ENCODE peak calls at places on chromosomes 4 and X, in six cellular contexts. K is mesenchymal stem cell, I is IMR-90, T is H9, J is neuronal stem cell, F is trophoblast cell. E is an unnamed sample.

GRCh38 chr4:18067031-18067430 is 45.5 kb upstream of the LCORL start:
- DNase-seq in K (no peak), I (no peak), J (no peak), F (no peak), T (no peak), E (no peak)

GRCh38 chrX:153707406-153707805 is 16.8 kb downstream of the BCAP31 start:
- DNase-seq in T (no peak), F (no peak), I (no peak), K (no peak), J (no peak), E (no peak)

GRCh38 chr4:8215001-8215427 is 15.9 kb downstream of the SH3TC1 start:
- DNase-seq in J (no peak), F (peak), K (peak), T (no peak), I (peak), E (no peak)

GRCh38 chr4:136319789-136320470 is 1212.4 kb downstream of the PCDH18 start:
- DNase-seq in F (peak), J (no peak), K (no peak), I (peak), T (no peak), E (no peak)

GRCh38 chr4:36316544-36317082 is 35.2 kb downstream of the DTHD1 start:
- DNase-seq in J (no peak), I (peak), T (no peak), K (no peak), F (peak), E (no peak)

GRCh38 chr4:87565746-87566145 is 36.6 kb upstream of the SPARCL1 start:
- DNase-seq in I (no peak), T (no peak), F (no peak), J (no peak), K (no peak), E (no peak)

GRCh38 chr4:169062861-169063197 is 52.8 kb upstream of the CBR4 start:
- DNase-seq in I (peak), K (no peak), F (no peak), J (no peak), T (no peak), E (no peak)

GRCh38 chr4:61984260-61984909 is 784.3 kb downstream of the ADGRL3 start:
- DNase-seq in I (no peak), F (no peak), K (no peak), T (peak), J (no peak), E (no peak)

GRCh38 chr4:136183513-136183912 is 1348.8 kb downstream of the PCDH18 start:
- DNase-seq in T (peak), K (no peak), J (no peak), I (no peak), F (no peak), E (peak)

GRCh38 chr4:188854451-188854850 is 715.2 kb downstream of the TRIML1 start:
- DNase-seq in T (no peak), I (peak), J (no peak), F (no peak), K (no peak), E (no peak)

GRCh38 chrX:44544036-44544435 is 1.4 kb upstream of the FUNDC1 start:
- DNase-seq in J (no peak), I (no peak), F (no peak), K (no peak), T (no peak), E (no peak)

GRCh38 chr4:105895609-105896460 is 564 bp downstream of the NPNT start:
- DNase-seq in T (peak), I (no peak), K (peak), J (peak), F (peak), E (no peak)

GRCh38 chr4:12120968-12121367 is 692.3 kb upstream of the HS3ST1 start:
- DNase-seq in I (no peak), F (no peak), J (no peak), K (no peak), T (no peak), E (no peak)

GRCh38 chrX:151779258-151779657 is 44.7 kb downstream of the CNGA2 start:
- DNase-seq in T (no peak), F (no peak), I (no peak), K (no peak), J (no peak), E (no peak)

GRCh38 chr4:130183096-130183495 is 1087.1 kb downstream of the C4orf33 start:
- DNase-seq in J (no peak), T (no peak), K (no peak), I (no peak), F (no peak), E (no peak)

GRCh38 chr4:152118819-152119553 is 358.2 kb upstream of the GATB start:
- DNase-seq in J (no peak), T (no peak), F (no peak), K (no peak), I (no peak), E (no peak)

GRCh38 chrX:10534611-10535010 is 85.8 kb downstream of the MID1 start:
- DNase-seq in I (no peak), T (no peak), F (peak), J (no peak), K (no peak), E (no peak)

GRCh38 chrX:109709129-109709631 is 23.9 kb downstream of the ACSL4 start:
- DNase-seq in T (no peak), J (no peak), F (peak), I (peak), K (peak), E (no peak)

GRCh38 chrX:110044531-110045249 is 41.8 kb downstream of the TMEM164 start:
- DNase-seq in J (no peak), F (no peak), I (no peak), K (no peak), T (no peak), E (no peak)

GRCh38 chr4:9964884-9965283 is 56.4 kb downstream of the SLC2A9 start:
- DNase-seq in I (no peak), T (no peak), F (no peak), J (no peak), K (no peak), E (no peak)

GRCh38 chrX:31178769-31179125 is 106.9 kb upstream of the FTHL17 start:
- DNase-seq in F (no peak), J (no peak), I (no peak), K (peak), T (no peak), E (no peak)

GRCh38 chr4:173288296-173288695 is 45.9 kb downstream of the HMGB2 start:
- DNase-seq in I (peak), J (peak), K (peak), T (peak), F (peak), E (peak)

GRCh38 chr4:10606483-10607155 is 77.9 kb downstream of the CLNK start:
- DNase-seq in F (peak), I (peak), J (no peak), K (peak), T (no peak), E (no peak)

GRCh38 chr4:137203601-137204000 is 328.7 kb downstream of the PCDH18 start:
- DNase-seq in J (no peak), K (no peak), T (no peak), F (no peak), I (peak), E (no peak)

GRCh38 chrX:39827959-39828358 is 269.8 kb downstream of the BCOR start:
- DNase-seq in F (no peak), K (no peak), J (no peak), T (no peak), I (no peak), E (no peak)

GRCh38 chr4:10354746-10355145 is 102.5 kb downstream of the ZNF518B start:
- DNase-seq in I (no peak), T (no peak), F (peak), K (no peak), J (no peak), E (no peak)

GRCh38 chrX:76555816-76556215 is 128.3 kb downstream of the MAGEE1 start:
- DNase-seq in I (peak), F (peak), J (peak), K (no peak), T (peak), E (peak)

GRCh38 chr4:56158483-56158882 is 209.7 kb downstream of the CEP135 start:
- DNase-seq in K (no peak), J (no peak), F (peak), I (no peak), T (no peak), E (no peak)

GRCh38 chrX:146435472-146435871 is 374.1 kb upstream of the CXorf51B start:
- DNase-seq in J (no peak), T (no peak), I (no peak), K (no peak), F (no peak), E (no peak)

GRCh38 chrX:73850124-73851013 is 287.4 kb downstream of the CHIC1 start:
- DNase-seq in J (no peak), F (peak), T (no peak), I (peak), K (no peak), E (no peak)

GRCh38 chrX:54430519-54430918 is 9.7 kb upstream of the TSR2 start:
- DNase-seq in J (no peak), K (no peak), I (no peak), F (no peak), T (no peak), E (no peak)
- H3K14ac ChIP-seq in J (no peak), K (no peak), I (no peak), F (no peak), T (no peak), E (no peak)

GRCh38 chr4:51845055-51845426 is 2.1 kb downstream of the DCUN1D4 start:
- DNase-seq in K (no peak), F (no peak), I (no peak), T (no peak), J (no peak), E (no peak)
- H3K18ac ChIP-seq in K (peak), F (no peak), I (no peak), T (no peak), J (peak), E (peak)

GRCh38 chr4:38099908-38100407 is 139.8 kb downstream of the PTTG2 start:
- DNase-seq in T (no peak), K (peak), F (peak), J (no peak), I (peak), E (no peak)

GRCh38 chr4:38100474-38101255 is 140.5 kb downstream of the PTTG2 start:
- DNase-seq in T (no peak), F (peak), J (no peak), K (no peak), I (no peak), E (no peak)

GRCh38 chr4:38099020-38099600 is 138.9 kb downstream of the PTTG2 start:
- DNase-seq in T (no peak), F (peak), K (no peak), J (no peak), I (no peak), E (no peak)

GRCh38 chr4:38095691-38096090 is 135.5 kb downstream of the PTTG2 start:
- DNase-seq in T (no peak), J (no peak), F (peak), K (no peak), I (no peak), E (no peak)

GRCh38 chr4:38097818-38098217 is 137.6 kb downstream of the PTTG2 start:
- DNase-seq in I (no peak), F (no peak), J (no peak), K (no peak), T (no peak), E (no peak)
- H3K14ac ChIP-seq in I (peak), F (no peak), J (no peak), K (no peak), T (no peak), E (no peak)

GRCh38 chr4:6137747-6138135 is 62.6 kb downstream of the JAKMIP1 start:
- DNase-seq in K (no peak), J (no peak), T (no peak), I (no peak), F (no peak), E (no peak)
- H3K18ac ChIP-seq in K (no peak), J (peak), T (no peak), I (no peak), F (no peak), E (no peak)

DNA sequence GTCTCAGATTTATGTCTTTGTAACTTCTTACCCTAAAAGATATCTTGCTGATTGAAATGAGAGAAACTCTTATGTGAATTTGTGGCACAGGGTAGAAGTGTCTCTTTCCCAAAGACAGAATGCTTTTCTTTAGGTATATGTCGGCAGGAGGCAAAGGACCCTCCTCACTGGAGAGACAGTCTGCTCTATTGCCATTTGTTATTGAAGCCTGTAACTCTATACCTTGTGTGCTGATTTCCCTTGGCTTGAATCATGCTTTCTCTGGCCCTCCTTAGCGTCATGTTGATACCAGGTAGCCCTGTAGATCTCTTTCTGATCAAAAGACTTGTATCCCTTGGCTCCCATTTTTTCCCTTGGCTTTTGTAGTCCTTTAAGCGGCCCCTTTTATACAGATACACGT is 284.3 kb downstream of the CXXC4 start:
- DNase-seq in J (no peak), I (no peak), F (no peak), T (no peak), K (no peak), E (no peak)
- H3K14ac ChIP-seq in J (no peak), I (no peak), F (no peak), T (no peak), K (no peak), E (no peak)

DNA sequence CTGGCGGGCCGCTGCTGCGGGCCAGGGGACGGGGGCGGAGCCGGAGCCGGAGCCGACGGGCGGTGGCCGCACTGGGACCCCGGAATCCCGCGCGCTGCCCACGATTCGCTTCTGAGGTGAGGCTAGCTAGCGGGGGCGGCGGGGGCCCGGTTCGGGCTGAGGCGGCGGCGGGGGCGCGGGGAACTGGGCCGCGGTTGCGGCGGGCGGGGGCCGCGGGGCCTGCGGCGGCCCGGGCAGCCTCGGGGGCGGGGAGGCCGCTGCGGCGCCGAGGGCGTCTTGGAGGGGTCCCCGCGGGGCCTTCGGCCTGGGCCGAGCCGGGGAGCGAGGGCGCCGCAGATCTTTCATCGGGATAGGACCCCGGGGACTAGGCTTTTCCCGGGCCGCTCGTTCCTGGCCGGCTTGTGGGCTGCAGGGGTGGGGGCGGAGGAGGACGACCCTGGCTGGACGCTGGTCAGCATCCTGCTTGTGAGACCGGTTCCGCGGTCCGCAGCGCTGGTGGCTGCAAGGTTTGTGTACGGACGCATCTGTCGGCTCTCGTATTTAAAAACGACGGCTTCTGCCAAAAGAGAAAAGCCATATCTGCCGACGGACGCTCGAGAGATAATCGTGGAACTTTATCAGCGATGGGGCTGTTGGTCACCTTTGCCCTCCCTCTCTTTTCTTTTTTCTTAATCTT is 403 bp downstream of the ADD1 start:
- DNase-seq in K (peak), I (peak), T (peak), J (peak), F (peak), E (no peak)
- H3K18ac ChIP-seq in K (peak), I (no peak), T (no peak), J (peak), F (peak), E (peak)

DNA sequence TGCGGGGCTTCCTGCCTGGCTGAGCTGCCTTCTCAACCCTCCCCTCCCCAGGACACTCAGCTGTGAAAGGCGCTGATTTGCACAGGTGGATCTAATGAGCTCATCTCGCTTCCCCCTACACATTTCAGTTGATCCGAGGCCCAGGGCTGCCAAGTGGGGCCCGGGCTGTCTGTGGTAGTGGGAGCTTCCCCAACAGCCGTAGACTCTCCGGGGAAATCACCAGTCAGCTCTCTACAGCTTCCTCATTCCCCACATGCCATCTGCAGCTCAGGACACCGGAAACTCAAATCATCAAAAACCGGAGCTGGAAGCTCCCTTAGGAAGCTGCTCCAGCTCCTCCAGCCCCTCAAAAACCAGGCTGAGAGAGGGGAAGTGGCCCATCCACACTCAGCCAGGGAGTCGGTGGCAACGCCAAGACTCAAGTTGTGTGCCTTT is 56.2 kb downstream of the SMIM20 start:
- DNase-seq in J (no peak), I (no peak), K (peak), T (no peak), F (peak), E (no peak)
- H3K14ac ChIP-seq in J (no peak), I (no peak), K (no peak), T (no peak), F (peak), E (no peak)

GRCh38 chr4:95549246-95550138 is 719 bp upstream of the UNC5C start:
- DNase-seq in K (peak), T (peak), J (peak), F (peak), I (peak), E (no peak)
- H3K18ac ChIP-seq in K (peak), T (no peak), J (peak), F (peak), I (no peak), E (peak)